ENCODE peak calls at places on chromosomes 11 and 22, in six cellular contexts. K is A549, Y is HepG2, L is K562, D is GM12878, N is H1. U is an unnamed sample.

GRCh38 chr22:31958625-31959239 is 14.4 kb downstream of the YWHAH start:
- DNase-seq in K (no peak), Y (no peak), L (no peak), D (no peak), N (no peak), U (no peak)

GRCh38 chr11:115168229-115168671 is 336.0 kb downstream of the CADM1 start:
- DNase-seq in K (no peak), Y (no peak), L (no peak), D (no peak), N (no peak), U (no peak)

GRCh38 chr11:20661850-20662249 is 7.5 kb upstream of the NELL1 start:
- DNase-seq in K (no peak), Y (no peak), L (no peak), D (no peak), N (no peak), U (no peak)

GRCh38 chr11:3796796-3797328 is 492 bp downstream of the NUP98 start:
- DNase-seq in K (no peak), Y (peak), L (no peak), D (no peak), N (no peak), U (no peak)

GRCh38 chr11:92224394-92225205 is at the start of gene FAT3:
- DNase-seq in K (peak), Y (no peak), L (no peak), D (no peak), N (peak), U (peak)

GRCh38 chr11:67352546-67353316 is 615 bp downstream of the POLD4 start:
- DNase-seq in K (no peak), Y (peak), L (peak), D (no peak), N (no peak), U (no peak)

GRCh38 chr11:64438986-64439771 is 80.2 kb downstream of the RPS6KA4 start:
- DNase-seq in K (no peak), Y (no peak), L (no peak), D (no peak), N (no peak), U (no peak)

GRCh38 chr11:73249858-73250773 is 22.0 kb upstream of the P2RY6 start:
- DNase-seq in K (no peak), Y (no peak), L (no peak), D (no peak), N (no peak), U (no peak)

GRCh38 chr11:35158371-35159081 is 19.6 kb downstream of the CD44 start:
- DNase-seq in K (no peak), Y (no peak), L (no peak), D (no peak), N (no peak), U (no peak)

GRCh38 chr11:80365315-80365714 is 924.5 kb upstream of the TENM4 start:
- DNase-seq in K (no peak), Y (no peak), L (no peak), D (no peak), N (no peak), U (no peak)

GRCh38 chr11:122319842-122320555 is 204.0 kb upstream of the BLID start:
- DNase-seq in K (no peak), Y (no peak), L (no peak), D (no peak), N (no peak), U (no peak)

GRCh38 chr22:43302462-43303109 is 40.6 kb downstream of the SCUBE1 start:
- DNase-seq in K (no peak), Y (no peak), L (no peak), D (no peak), N (no peak), U (no peak)

GRCh38 chr22:25182131-25183110 is 17.2 kb upstream of the CRYBB3 start:
- DNase-seq in K (no peak), Y (no peak), L (no peak), D (no peak), N (no peak), U (no peak)

GRCh38 chr22:18091916-18092526 is 14.2 kb downstream of the PEX26 start:
- DNase-seq in K (peak), Y (peak), L (no peak), D (no peak), N (no peak), U (peak)

GRCh38 chr11:65404638-65405339 is 17.8 kb upstream of the NEAT1 start:
- DNase-seq in K (no peak), Y (no peak), L (no peak), D (no peak), N (no peak), U (no peak)

GRCh38 chr22:37804886-37805857 is 2.6 kb upstream of the GCAT start:
- DNase-seq in K (peak), Y (peak), L (no peak), D (no peak), N (peak), U (peak)

GRCh38 chr11:24609778-24610177 is 112.9 kb downstream of the LUZP2 start:
- DNase-seq in K (no peak), Y (no peak), L (no peak), D (no peak), N (no peak), U (no peak)

GRCh38 chr11:132099692-132100091 is 729.3 kb downstream of the NTM start:
- DNase-seq in K (no peak), Y (no peak), L (peak), D (no peak), N (peak), U (no peak)

GRCh38 chr11:86177319-86177718 is 67.2 kb upstream of the EED start:
- DNase-seq in K (no peak), Y (no peak), L (peak), D (no peak), N (no peak), U (no peak)

GRCh38 chr11:26849009-26849408 is 127.1 kb upstream of the SLC5A12 start:
- DNase-seq in K (no peak), Y (no peak), L (no peak), D (no peak), N (no peak), U (no peak)

GRCh38 chr11:120645639-120646038 is 134.1 kb downstream of the GRIK4 start:
- DNase-seq in K (no peak), Y (no peak), L (no peak), D (no peak), N (peak), U (no peak)

GRCh38 chr11:13681470-13681869 is 13.0 kb downstream of the FAR1 start:
- DNase-seq in K (no peak), Y (no peak), L (no peak), D (no peak), N (no peak), U (no peak)

GRCh38 chr11:13680501-13681264 is 12.2 kb downstream of the FAR1 start:
- DNase-seq in K (no peak), Y (no peak), L (peak), D (no peak), N (no peak), U (no peak)

GRCh38 chr11:13682212-13682611 is 13.7 kb downstream of the FAR1 start:
- DNase-seq in K (no peak), Y (no peak), L (no peak), D (no peak), N (no peak), U (no peak)

GRCh38 chr11:13687271-13687670 is 18.8 kb downstream of the FAR1 start:
- DNase-seq in K (no peak), Y (no peak), L (no peak), D (no peak), N (no peak), U (no peak)

DNA sequence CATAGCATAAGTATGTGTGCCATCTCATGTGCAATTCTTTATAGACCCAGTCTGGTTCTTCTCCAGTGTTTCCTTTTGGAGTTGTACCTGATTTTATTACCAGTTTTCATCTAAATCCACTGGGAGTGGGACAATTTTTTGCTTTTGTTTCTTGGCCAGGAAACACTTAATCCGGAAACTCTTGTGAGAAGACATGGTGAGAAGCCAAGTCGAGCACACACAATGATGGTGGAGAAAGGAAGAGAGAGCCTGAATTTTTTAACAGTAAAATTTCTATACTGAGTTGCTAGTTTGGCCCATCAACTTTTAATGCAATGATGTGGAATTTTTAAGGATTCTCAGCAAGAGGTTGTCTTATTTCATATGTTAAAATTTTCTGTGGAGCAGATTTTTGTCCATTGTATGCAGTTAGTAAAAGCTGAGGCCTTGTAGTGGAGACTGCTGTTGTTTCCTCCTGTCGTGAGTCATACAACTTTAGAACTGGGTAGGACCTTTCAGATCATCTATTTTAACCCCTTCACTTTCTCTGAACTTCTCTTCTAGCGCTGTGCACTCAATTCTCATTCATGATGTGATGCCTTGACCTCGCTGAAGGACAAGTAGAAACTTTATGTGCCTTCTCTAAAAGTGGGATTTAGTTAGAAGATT is 17.1 kb downstream of the FAR1 start:
- DNase-seq in K (no peak), Y (no peak), L (peak), D (no peak), N (no peak), U (peak)
- TF ChIP-seq RFX5 in K (no peak), Y (no peak), L (no peak), D (no peak), N (no peak), U (no peak)

GRCh38 chr22:30539368-30539767 is 7.2 kb downstream of the SEC14L6 start:
- DNase-seq in K (no peak), Y (no peak), L (no peak), D (no peak), N (no peak), U (no peak)

GRCh38 chr22:30541979-30542810 is 4.3 kb downstream of the SEC14L6 start:
- DNase-seq in K (no peak), Y (no peak), L (peak), D (no peak), N (peak), U (no peak)

GRCh38 chr22:30535182-30535581 is 11.4 kb downstream of the SEC14L6 start:
- DNase-seq in K (no peak), Y (no peak), L (no peak), D (peak), N (no peak), U (no peak)

GRCh38 chr22:30537083-30537731 is 9.3 kb downstream of the SEC14L6 start:
- DNase-seq in K (no peak), Y (no peak), L (no peak), D (no peak), N (no peak), U (no peak)

DNA sequence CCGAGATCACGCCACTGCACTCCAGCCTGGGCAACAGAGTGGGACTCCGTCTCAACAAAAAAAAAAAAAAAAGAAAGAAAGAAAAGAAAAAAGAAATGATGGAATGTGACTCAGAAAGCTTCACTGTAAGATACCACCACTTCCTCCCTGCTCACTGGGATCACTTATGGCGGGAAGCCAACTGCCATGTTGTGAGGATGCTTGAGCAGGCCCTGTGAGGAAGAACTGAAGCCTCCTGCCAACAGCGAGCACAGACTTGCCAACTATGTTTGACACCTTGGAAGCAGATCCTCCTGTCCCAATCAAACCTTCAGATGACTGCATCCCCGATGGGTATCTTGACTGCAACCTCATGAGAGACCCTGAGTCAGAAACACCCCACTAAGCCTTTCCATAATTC is 8.3 kb downstream of the SEC14L6 start:
- DNase-seq in K (no peak), Y (no peak), L (no peak), D (no peak), N (no peak), U (peak)
- TF ChIP-seq CEBPB in K (no peak), Y (no peak), L (no peak), D (no peak), N (no peak), U (no peak)

DNA sequence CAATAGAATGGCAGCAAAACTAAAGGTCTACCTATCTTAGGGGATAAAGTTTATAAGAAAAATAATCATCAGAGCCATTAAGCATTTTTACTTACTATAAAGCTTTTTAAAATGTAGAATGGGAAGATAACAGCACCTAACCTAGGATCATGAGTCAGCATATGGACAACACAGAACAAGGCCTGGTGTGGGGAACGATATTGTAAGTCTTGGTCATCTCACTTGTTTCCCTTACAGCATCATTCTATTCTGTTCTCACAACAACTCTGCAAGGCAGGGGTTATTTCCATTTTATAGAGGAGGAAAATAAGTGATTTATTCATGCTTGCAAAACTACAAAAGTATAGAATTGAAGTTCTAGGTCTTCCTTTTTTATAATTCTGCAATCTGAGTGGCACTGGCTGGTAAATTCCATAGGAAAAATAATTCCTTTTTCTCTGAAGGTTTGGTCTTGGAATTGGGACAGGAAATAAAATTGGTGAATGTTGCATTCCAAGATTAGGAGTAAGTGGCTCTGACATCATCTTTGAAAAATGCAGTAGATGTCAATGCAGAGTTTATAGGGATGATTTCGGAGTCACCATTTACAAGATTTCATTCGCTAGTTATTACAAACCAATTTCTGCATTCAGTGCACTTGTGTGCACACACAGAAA is 423.0 kb downstream of the DYNC2H1 start:
- DNase-seq in K (peak), Y (no peak), L (no peak), D (no peak), N (no peak), U (peak)
- TF ChIP-seq RFX5 in K (no peak), Y (no peak), L (no peak), D (no peak), N (no peak), U (no peak)

DNA sequence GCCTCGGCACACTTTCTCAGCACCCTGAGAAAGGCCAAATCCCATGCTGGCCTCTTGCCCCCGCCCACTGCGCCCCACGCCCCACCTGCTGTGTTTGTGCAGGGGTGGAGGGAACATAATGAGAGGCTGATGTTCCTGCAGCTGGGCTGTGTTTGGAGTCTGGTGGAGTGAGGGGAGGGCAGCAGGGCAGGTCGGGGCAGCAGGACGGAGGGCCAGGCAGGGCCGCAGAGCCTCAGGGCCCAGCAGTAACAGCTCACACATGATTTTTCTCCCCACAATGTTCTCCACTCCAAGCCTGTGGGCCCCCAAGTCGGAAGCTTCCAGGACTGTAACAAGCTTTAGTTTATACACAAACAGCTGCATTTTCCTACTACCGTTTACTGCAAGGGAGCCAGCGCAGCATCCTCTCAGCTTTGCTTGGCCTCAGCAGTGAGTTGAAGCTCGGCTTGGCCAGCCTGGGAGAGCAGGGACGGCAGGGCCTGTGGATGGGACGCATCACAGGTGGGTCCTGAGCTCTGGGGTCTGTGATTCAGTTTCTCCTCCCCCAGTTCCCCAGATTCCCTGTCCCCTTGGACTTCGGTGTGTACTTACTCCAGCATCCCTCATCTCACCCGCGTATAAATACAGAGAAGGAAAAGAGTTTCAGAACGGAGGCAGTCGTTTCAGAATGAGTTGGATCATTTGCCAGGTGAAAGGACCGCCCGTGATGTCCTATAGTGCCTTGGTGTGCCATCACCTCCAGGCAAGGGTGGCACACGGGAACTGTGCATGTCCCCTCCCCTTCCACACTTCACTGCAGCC is 50.9 kb downstream of the RPUSD4 start:
- DNase-seq in K (no peak), Y (no peak), L (no peak), D (no peak), N (no peak), U (no peak)
- TF ChIP-seq CEBPB in K (no peak), Y (no peak), L (no peak), D (no peak), N (no peak), U (no peak)

GRCh38 chr11:134655189-134655937 is 243.3 kb upstream of the B3GAT1 start:
- DNase-seq in K (no peak), Y (no peak), L (no peak), D (no peak), N (peak), U (no peak)

GRCh38 chr11:134652586-134653255 is 240.7 kb upstream of the B3GAT1 start:
- DNase-seq in K (no peak), Y (no peak), L (no peak), D (no peak), N (peak), U (no peak)

GRCh38 chr11:134656861-134657540 is 245.0 kb upstream of the B3GAT1 start:
- DNase-seq in K (no peak), Y (no peak), L (no peak), D (no peak), N (peak), U (no peak)

GRCh38 chr11:134657631-134658030 is 245.6 kb upstream of the B3GAT1 start:
- DNase-seq in K (no peak), Y (no peak), L (no peak), D (no peak), N (peak), U (no peak)

GRCh38 chr11:134654161-134654915 is 242.3 kb upstream of the B3GAT1 start:
- DNase-seq in K (no peak), Y (no peak), L (no peak), D (no peak), N (peak), U (no peak)
- TF ChIP-seq RFX5 in K (no peak), Y (no peak), L (no peak), D (no peak), N (no peak), U (no peak)